ENCODE peak calls at places on chromosomes 2 and 18, in eight cellular contexts. One of them, this sample, is unnamed.

GRCh38 chr18:32548688-32549087 is 78.0 kb upstream of the GAREM1 start:
- DNase-seq in thyroid gland: no peak
- DNase-seq in spleen: no peak
- DNase-seq in heart left ventricle: no peak
- DNase-seq in tibial nerve: no peak
- DNase-seq in endothelial cell of umbilical vein: no peak
- DNase-seq in sigmoid colon: no peak
- DNase-seq in right lobe of liver: no peak
- DNase-seq in this sample: no peak

GRCh38 chr2:127659408-127660290 is 13.7 kb downstream of the GPR17 start:
- DNase-seq in tibial nerve: no peak
- DNase-seq in sigmoid colon: peak; percentile 78
- DNase-seq in endothelial cell of umbilical vein: peak; percentile 79
- DNase-seq in spleen: peak; percentile 84
- DNase-seq in thyroid gland: no peak
- DNase-seq in heart left ventricle: peak; percentile 73
- DNase-seq in right lobe of liver: peak; percentile 54
- DNase-seq in this sample: no peak

GRCh38 chr18:48597671-48598070 is 58.8 kb downstream of the CTIF start:
- DNase-seq in heart left ventricle: no peak
- DNase-seq in tibial nerve: no peak
- DNase-seq in spleen: no peak
- DNase-seq in right lobe of liver: no peak
- DNase-seq in thyroid gland: peak; percentile 14
- DNase-seq in endothelial cell of umbilical vein: no peak
- DNase-seq in sigmoid colon: no peak
- DNase-seq in this sample: no peak

GRCh38 chr18:63137999-63138448 is 181.5 kb downstream of the BCL2 start:
- DNase-seq in sigmoid colon: no peak
- DNase-seq in endothelial cell of umbilical vein: peak; percentile 85
- DNase-seq in heart left ventricle: peak; percentile 75
- DNase-seq in thyroid gland: no peak
- DNase-seq in spleen: peak; percentile 88
- DNase-seq in right lobe of liver: no peak
- DNase-seq in tibial nerve: no peak
- DNase-seq in this sample: no peak

GRCh38 chr2:215879977-215880940 is 133.1 kb downstream of the MREG start:
- DNase-seq in endothelial cell of umbilical vein: no peak
- DNase-seq in sigmoid colon: no peak
- DNase-seq in thyroid gland: no peak
- DNase-seq in spleen: no peak
- DNase-seq in heart left ventricle: no peak
- DNase-seq in tibial nerve: no peak
- DNase-seq in right lobe of liver: no peak
- DNase-seq in this sample: no peak

GRCh38 chr2:124699001-124699565 is 674.0 kb downstream of the CNTNAP5 start:
- DNase-seq in spleen: no peak
- DNase-seq in tibial nerve: no peak
- DNase-seq in sigmoid colon: no peak
- DNase-seq in thyroid gland: no peak
- DNase-seq in right lobe of liver: no peak
- DNase-seq in endothelial cell of umbilical vein: no peak
- DNase-seq in heart left ventricle: no peak
- DNase-seq in this sample: no peak

GRCh38 chr2:143026411-143027054 is 102.7 kb upstream of the ARHGAP15 start:
- DNase-seq in right lobe of liver: no peak
- DNase-seq in sigmoid colon: no peak
- DNase-seq in thyroid gland: peak; percentile 2
- DNase-seq in spleen: no peak
- DNase-seq in tibial nerve: peak; percentile 20
- DNase-seq in heart left ventricle: peak; percentile 17
- DNase-seq in endothelial cell of umbilical vein: peak; percentile 7
- DNase-seq in this sample: peak; percentile 32

GRCh38 chr2:58926112-58926511 is 685.0 kb upstream of the FANCL start:
- DNase-seq in right lobe of liver: no peak
- DNase-seq in heart left ventricle: no peak
- DNase-seq in endothelial cell of umbilical vein: no peak
- DNase-seq in tibial nerve: no peak
- DNase-seq in sigmoid colon: no peak
- DNase-seq in spleen: no peak
- DNase-seq in thyroid gland: no peak
- DNase-seq in this sample: no peak

GRCh38 chr2:105808418-105809098 is 63.8 kb downstream of the NCK2 start:
- DNase-seq in right lobe of liver: no peak
- DNase-seq in tibial nerve: no peak
- DNase-seq in heart left ventricle: no peak
- DNase-seq in spleen: no peak
- DNase-seq in thyroid gland: no peak
- DNase-seq in endothelial cell of umbilical vein: no peak
- DNase-seq in sigmoid colon: no peak
- DNase-seq in this sample: no peak

GRCh38 chr2:163737563-163737962 is 1.8 kb upstream of the FIGN start:
- DNase-seq in thyroid gland: no peak
- DNase-seq in endothelial cell of umbilical vein: no peak
- DNase-seq in right lobe of liver: no peak
- DNase-seq in heart left ventricle: no peak
- DNase-seq in sigmoid colon: no peak
- DNase-seq in spleen: no peak
- DNase-seq in tibial nerve: no peak
- DNase-seq in this sample: no peak

GRCh38 chr2:163735692-163736432 is at the start of gene FIGN:
- DNase-seq in right lobe of liver: peak; percentile 83
- DNase-seq in spleen: no peak
- DNase-seq in thyroid gland: peak; percentile 80
- DNase-seq in tibial nerve: peak; percentile 61
- DNase-seq in heart left ventricle: peak; percentile 77
- DNase-seq in sigmoid colon: peak; percentile 89
- DNase-seq in endothelial cell of umbilical vein: peak; percentile 91
- DNase-seq in this sample: peak; percentile 52

GRCh38 chr2:163737169-163737439 is 1.3 kb upstream of the FIGN start:
- DNase-seq in heart left ventricle: no peak
- DNase-seq in sigmoid colon: no peak
- DNase-seq in right lobe of liver: no peak
- DNase-seq in thyroid gland: no peak
- DNase-seq in spleen: no peak
- DNase-seq in tibial nerve: no peak
- DNase-seq in endothelial cell of umbilical vein: no peak
- DNase-seq in this sample: no peak

GRCh38 chr2:163734911-163735691 is 707 bp downstream of the FIGN start:
- DNase-seq in tibial nerve: no peak
- DNase-seq in endothelial cell of umbilical vein: peak; percentile 64
- DNase-seq in sigmoid colon: no peak
- DNase-seq in right lobe of liver: no peak
- DNase-seq in thyroid gland: no peak
- DNase-seq in heart left ventricle: no peak
- DNase-seq in spleen: no peak
- DNase-seq in this sample: no peak

GRCh38 chr2:163736433-163737168 is 793 bp upstream of the FIGN start:
- DNase-seq in right lobe of liver: peak; percentile 69
- DNase-seq in tibial nerve: peak; percentile 15
- DNase-seq in sigmoid colon: peak; percentile 75
- DNase-seq in thyroid gland: peak; percentile 50
- DNase-seq in heart left ventricle: peak; percentile 54
- DNase-seq in spleen: peak; percentile 81
- DNase-seq in endothelial cell of umbilical vein: peak; percentile 53
- DNase-seq in this sample: no peak
- TF ChIP-seq CTCF in right lobe of liver: no peak
- TF ChIP-seq CTCF in tibial nerve: peak; percentile 10
- TF ChIP-seq CTCF in sigmoid colon: no peak
- TF ChIP-seq CTCF in thyroid gland: no peak
- TF ChIP-seq CTCF in heart left ventricle: peak; percentile 15
- TF ChIP-seq CTCF in spleen: no peak
- TF ChIP-seq CTCF in endothelial cell of umbilical vein: peak; percentile 51
- TF ChIP-seq CTCF in this sample: no peak

GRCh38 chr2:24571828-24572442 is 80.9 kb downstream of the NCOA1 start:
- DNase-seq in tibial nerve: no peak
- DNase-seq in right lobe of liver: no peak
- DNase-seq in spleen: no peak
- DNase-seq in heart left ventricle: no peak
- DNase-seq in sigmoid colon: no peak
- DNase-seq in endothelial cell of umbilical vein: no peak
- DNase-seq in thyroid gland: no peak
- DNase-seq in this sample: no peak

GRCh38 chr2:24579053-24579803 is 88.2 kb downstream of the NCOA1 start:
- DNase-seq in thyroid gland: no peak
- DNase-seq in tibial nerve: no peak
- DNase-seq in heart left ventricle: no peak
- DNase-seq in endothelial cell of umbilical vein: no peak
- DNase-seq in sigmoid colon: no peak
- DNase-seq in spleen: no peak
- DNase-seq in right lobe of liver: no peak
- DNase-seq in this sample: no peak

GRCh38 chr2:24576617-24577016 is 85.6 kb downstream of the NCOA1 start:
- DNase-seq in spleen: no peak
- DNase-seq in sigmoid colon: no peak
- DNase-seq in thyroid gland: no peak
- DNase-seq in right lobe of liver: no peak
- DNase-seq in endothelial cell of umbilical vein: no peak
- DNase-seq in tibial nerve: no peak
- DNase-seq in heart left ventricle: no peak
- DNase-seq in this sample: no peak

GRCh38 chr2:24577481-24577880 is 86.4 kb downstream of the NCOA1 start:
- DNase-seq in endothelial cell of umbilical vein: peak; percentile 55
- DNase-seq in spleen: no peak
- DNase-seq in sigmoid colon: no peak
- DNase-seq in thyroid gland: no peak
- DNase-seq in right lobe of liver: no peak
- DNase-seq in tibial nerve: no peak
- DNase-seq in heart left ventricle: no peak
- DNase-seq in this sample: no peak

DNA sequence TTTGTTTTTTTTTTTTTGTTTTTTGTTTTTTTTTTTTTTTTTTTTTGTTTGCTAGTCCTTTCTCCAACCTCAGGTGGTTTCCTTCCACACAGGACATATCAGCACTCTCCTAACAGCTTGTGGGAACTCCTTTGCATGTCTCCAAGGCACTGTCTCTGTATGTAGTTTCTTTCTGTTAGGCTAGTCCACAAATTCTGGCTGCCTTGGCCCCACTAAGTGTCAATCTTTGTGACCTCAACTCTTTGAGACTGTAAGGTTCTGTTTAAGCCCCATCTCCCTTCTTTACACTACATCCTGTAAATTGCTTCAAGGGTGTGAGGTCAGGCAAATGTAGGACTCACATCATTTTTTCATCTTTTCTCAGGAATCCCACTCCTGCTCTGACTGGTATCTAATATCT is 85.1 kb downstream of the NCOA1 start:
- DNase-seq in right lobe of liver: no peak
- DNase-seq in heart left ventricle: no peak
- DNase-seq in spleen: no peak
- DNase-seq in tibial nerve: no peak
- DNase-seq in endothelial cell of umbilical vein: no peak
- DNase-seq in thyroid gland: no peak
- DNase-seq in sigmoid colon: no peak
- DNase-seq in this sample: no peak
- H3K4me3 ChIP-seq in right lobe of liver: no peak overlapping the region
- H3K4me3 ChIP-seq in heart left ventricle: no peak overlapping the region
- H3K4me3 ChIP-seq in spleen: no peak overlapping the region
- H3K4me3 ChIP-seq in tibial nerve: no peak overlapping the region
- H3K4me3 ChIP-seq in endothelial cell of umbilical vein: no peak overlapping the region
- H3K4me3 ChIP-seq in thyroid gland: no peak overlapping the region
- H3K4me3 ChIP-seq in sigmoid colon: no peak overlapping the region
- H3K4me3 ChIP-seq in this sample: no peak overlapping the region

DNA sequence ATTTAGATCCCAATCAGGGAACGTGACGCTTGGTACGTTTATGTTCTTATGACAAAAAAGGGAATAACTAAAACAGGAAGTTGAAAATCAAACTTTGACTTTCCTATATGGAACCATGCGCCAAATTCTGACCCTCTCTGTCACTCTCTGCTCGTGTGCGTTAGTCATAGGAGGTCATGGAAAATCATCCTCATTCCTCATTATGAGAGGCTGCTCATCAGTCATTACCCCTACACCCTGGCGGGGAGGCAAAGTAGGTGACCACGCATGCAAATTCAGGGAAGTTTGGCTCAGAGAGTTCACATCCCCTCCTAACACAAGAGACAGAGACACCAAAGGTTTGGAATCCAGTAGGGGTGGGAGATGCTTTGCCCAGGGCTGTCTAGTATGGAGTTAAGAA is 15.5 kb downstream of the IL1F10 start:
- DNase-seq in heart left ventricle: no peak
- DNase-seq in thyroid gland: no peak
- DNase-seq in right lobe of liver: no peak
- DNase-seq in endothelial cell of umbilical vein: no peak
- DNase-seq in tibial nerve: no peak
- DNase-seq in sigmoid colon: no peak
- DNase-seq in spleen: no peak
- DNase-seq in this sample: no peak
- TF ChIP-seq POLR2A in heart left ventricle: no peak
- TF ChIP-seq POLR2A in thyroid gland: no peak
- TF ChIP-seq POLR2A in right lobe of liver: no peak
- TF ChIP-seq POLR2A in endothelial cell of umbilical vein: no peak
- TF ChIP-seq POLR2A in tibial nerve: no peak
- TF ChIP-seq POLR2A in sigmoid colon: no peak
- TF ChIP-seq POLR2A in spleen: no peak
- TF ChIP-seq POLR2A in this sample: no peak

GRCh38 chr2:8134105-8134903 is 547.6 kb upstream of the ID2 start:
- DNase-seq in thyroid gland: no peak
- DNase-seq in endothelial cell of umbilical vein: peak; percentile 10
- DNase-seq in right lobe of liver: no peak
- DNase-seq in spleen: no peak
- DNase-seq in sigmoid colon: no peak
- DNase-seq in tibial nerve: no peak
- DNase-seq in heart left ventricle: no peak
- DNase-seq in this sample: no peak

GRCh38 chr2:8132371-8132831 is 549.5 kb upstream of the ID2 start:
- DNase-seq in sigmoid colon: no peak
- DNase-seq in heart left ventricle: peak; percentile 36
- DNase-seq in thyroid gland: no peak
- DNase-seq in tibial nerve: no peak
- DNase-seq in right lobe of liver: peak; percentile 83
- DNase-seq in spleen: no peak
- DNase-seq in endothelial cell of umbilical vein: no peak
- DNase-seq in this sample: no peak

GRCh38 chr2:8132889-8133288 is 549.0 kb upstream of the ID2 start:
- DNase-seq in heart left ventricle: no peak
- DNase-seq in sigmoid colon: no peak
- DNase-seq in right lobe of liver: no peak
- DNase-seq in thyroid gland: no peak
- DNase-seq in spleen: no peak
- DNase-seq in endothelial cell of umbilical vein: no peak
- DNase-seq in tibial nerve: no peak
- DNase-seq in this sample: no peak

GRCh38 chr2:8135051-8135675 is 546.7 kb upstream of the ID2 start:
- DNase-seq in spleen: no peak
- DNase-seq in thyroid gland: no peak
- DNase-seq in heart left ventricle: peak; percentile 60
- DNase-seq in endothelial cell of umbilical vein: no peak
- DNase-seq in sigmoid colon: no peak
- DNase-seq in right lobe of liver: no peak
- DNase-seq in tibial nerve: no peak
- DNase-seq in this sample: no peak

DNA sequence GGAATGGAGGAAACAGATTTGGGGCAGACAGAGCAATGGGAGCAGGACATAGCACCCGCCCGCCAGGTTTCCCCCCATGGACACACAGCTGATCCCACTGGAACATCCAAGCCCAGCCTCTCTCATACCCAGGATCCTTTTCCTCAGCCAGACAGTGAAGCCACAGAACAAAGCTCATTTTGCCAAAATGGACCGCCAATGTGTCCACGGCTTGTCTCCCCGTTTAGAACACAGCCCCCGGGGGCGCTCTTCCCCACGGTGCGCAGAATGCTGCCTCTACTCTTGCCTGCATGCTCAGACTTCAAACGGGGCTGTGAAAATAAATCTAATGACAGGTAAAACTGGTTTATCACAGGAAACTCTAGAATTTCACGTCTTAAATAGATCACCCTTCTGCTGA is 548.5 kb upstream of the ID2 start:
- DNase-seq in endothelial cell of umbilical vein: no peak
- DNase-seq in heart left ventricle: no peak
- DNase-seq in right lobe of liver: no peak
- DNase-seq in spleen: no peak
- DNase-seq in tibial nerve: no peak
- DNase-seq in sigmoid colon: no peak
- DNase-seq in thyroid gland: no peak
- DNase-seq in this sample: no peak
- TF ChIP-seq CTCF in endothelial cell of umbilical vein: no peak
- TF ChIP-seq CTCF in heart left ventricle: no peak
- TF ChIP-seq CTCF in right lobe of liver: no peak
- TF ChIP-seq CTCF in spleen: no peak
- TF ChIP-seq CTCF in tibial nerve: no peak
- TF ChIP-seq CTCF in sigmoid colon: no peak
- TF ChIP-seq CTCF in thyroid gland: no peak
- TF ChIP-seq CTCF in this sample: no peak